ENCODE peak calls at places on chromosome 21, in five cellular contexts. One of them, this sample, is unnamed. For H3K27me3, the result is how much of the 10 kb centered on the place peaks cover.

GRCh38 chr21:45262616-45263015 is 25.1 kb downstream of the POFUT2 start:
- DNase-seq in ovary: peak
- DNase-seq in esophagus muscularis mucosa: peak
- DNase-seq in Peyer's patch: peak
- DNase-seq in sigmoid colon: no peak
- DNase-seq in this sample: no peak

GRCh38 chr21:22044431-22044830 is 1046.2 kb downstream of the NCAM2 start:
- DNase-seq in sigmoid colon: no peak
- DNase-seq in esophagus muscularis mucosa: no peak
- DNase-seq in ovary: no peak
- DNase-seq in Peyer's patch: no peak
- DNase-seq in this sample: no peak

GRCh38 chr21:46326110-46326703 is 2.3 kb downstream of the PCNT start:
- DNase-seq in sigmoid colon: no peak
- DNase-seq in Peyer's patch: no peak
- DNase-seq in esophagus muscularis mucosa: no peak
- DNase-seq in ovary: no peak
- DNase-seq in this sample: no peak

GRCh38 chr21:32666258-32666657 is 54.1 kb upstream of the CFAP298 start:
- DNase-seq in sigmoid colon: no peak
- DNase-seq in esophagus muscularis mucosa: no peak
- DNase-seq in ovary: no peak
- DNase-seq in Peyer's patch: no peak
- DNase-seq in this sample: no peak

GRCh38 chr21:44418108-44418875 is 37.0 kb upstream of the LRRC3 start:
- DNase-seq in esophagus muscularis mucosa: no peak
- DNase-seq in ovary: no peak
- DNase-seq in Peyer's patch: peak
- DNase-seq in sigmoid colon: peak
- DNase-seq in this sample: peak

GRCh38 chr21:42997053-42997452 is 22.7 kb downstream of the PKNOX1 start:
- DNase-seq in Peyer's patch: no peak
- DNase-seq in esophagus muscularis mucosa: no peak
- DNase-seq in ovary: peak
- DNase-seq in sigmoid colon: peak
- DNase-seq in this sample: no peak

GRCh38 chr21:46048926-46049889 is 48.7 kb upstream of the COL6A2 start:
- DNase-seq in sigmoid colon: peak
- DNase-seq in Peyer's patch: no peak
- DNase-seq in esophagus muscularis mucosa: peak
- DNase-seq in ovary: peak
- DNase-seq in this sample: no peak

GRCh38 chr21:20875741-20876140 is 122.5 kb upstream of the NCAM2 start:
- DNase-seq in Peyer's patch: no peak
- DNase-seq in ovary: no peak
- DNase-seq in esophagus muscularis mucosa: no peak
- DNase-seq in sigmoid colon: no peak
- DNase-seq in this sample: no peak

GRCh38 chr21:45405819-45406762 is 1.1 kb downstream of the COL18A1 start:
- DNase-seq in ovary: peak
- DNase-seq in sigmoid colon: peak
- DNase-seq in esophagus muscularis mucosa: no peak
- DNase-seq in Peyer's patch: no peak
- DNase-seq in this sample: peak

GRCh38 chr21:38965910-38966504 is 160.3 kb downstream of the ETS2 start:
- DNase-seq in ovary: peak
- DNase-seq in esophagus muscularis mucosa: no peak
- DNase-seq in Peyer's patch: peak
- DNase-seq in sigmoid colon: no peak
- DNase-seq in this sample: peak
- TF ChIP-seq POLR2A in ovary: no peak
- TF ChIP-seq POLR2A in esophagus muscularis mucosa: no peak
- TF ChIP-seq POLR2A in Peyer's patch: no peak
- TF ChIP-seq POLR2A in sigmoid colon: no peak
- TF ChIP-seq POLR2A in this sample: no peak

GRCh38 chr21:34177919-34178567 is 104.7 kb downstream of the MRPS6 start:
- DNase-seq in ovary: no peak
- DNase-seq in Peyer's patch: no peak
- DNase-seq in esophagus muscularis mucosa: no peak
- DNase-seq in sigmoid colon: peak
- DNase-seq in this sample: no peak

GRCh38 chr21:34181418-34181817 is 108.0 kb downstream of the MRPS6 start:
- DNase-seq in Peyer's patch: no peak
- DNase-seq in esophagus muscularis mucosa: no peak
- DNase-seq in ovary: no peak
- DNase-seq in sigmoid colon: peak
- DNase-seq in this sample: no peak

GRCh38 chr21:34176442-34176841 is 103.1 kb downstream of the MRPS6 start:
- DNase-seq in esophagus muscularis mucosa: no peak
- DNase-seq in ovary: no peak
- DNase-seq in sigmoid colon: peak
- DNase-seq in Peyer's patch: no peak
- DNase-seq in this sample: no peak

GRCh38 chr21:34180826-34181359 is 107.5 kb downstream of the MRPS6 start:
- DNase-seq in sigmoid colon: peak
- DNase-seq in Peyer's patch: no peak
- DNase-seq in esophagus muscularis mucosa: no peak
- DNase-seq in ovary: no peak
- DNase-seq in this sample: no peak

DNA sequence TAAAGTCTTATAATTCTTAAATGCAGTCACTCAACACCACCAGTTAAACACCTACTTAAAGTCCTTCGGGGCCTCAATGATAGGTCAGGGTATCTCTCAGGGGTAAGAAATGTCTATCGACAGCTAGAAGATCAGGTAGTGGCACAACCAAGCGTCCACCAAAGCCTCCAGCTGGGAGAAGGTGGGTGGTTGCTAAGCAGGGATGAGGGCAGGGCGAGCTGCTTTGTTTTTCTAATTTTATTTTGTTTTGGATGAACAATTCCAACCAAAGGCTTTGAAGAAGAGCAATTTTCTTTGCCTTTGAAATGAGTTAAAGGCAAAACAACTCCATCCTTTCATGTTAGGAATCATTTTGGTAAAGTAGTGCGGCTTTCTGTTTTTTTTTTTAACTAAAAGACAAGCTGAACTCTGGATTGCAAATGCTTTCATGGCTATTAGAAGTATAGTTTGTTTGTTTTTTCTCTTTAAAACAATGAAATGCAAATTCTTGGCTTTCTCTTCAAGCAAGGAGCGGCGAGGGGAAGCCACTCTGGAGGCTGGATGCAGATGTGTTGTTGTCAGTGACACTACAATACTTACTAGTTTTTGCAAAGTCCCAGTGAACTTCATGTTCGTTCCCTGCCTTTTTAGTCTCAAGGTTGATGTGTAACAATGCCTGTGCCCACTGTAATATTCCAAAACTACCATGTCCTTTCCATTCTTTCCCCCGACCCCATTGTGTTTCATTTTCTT is 106.0 kb downstream of the MRPS6 start:
- DNase-seq in sigmoid colon: peak
- DNase-seq in ovary: no peak
- DNase-seq in esophagus muscularis mucosa: no peak
- DNase-seq in Peyer's patch: no peak
- DNase-seq in this sample: no peak
- H3K27me3 ChIP-seq in sigmoid colon: under half
- H3K27me3 ChIP-seq in ovary: under half
- H3K27me3 ChIP-seq in esophagus muscularis mucosa: under half
- H3K27me3 ChIP-seq in Peyer's patch: under half
- H3K27me3 ChIP-seq in this sample: under half

GRCh38 chr21:35238119-35238518 is 189.0 kb upstream of the RUNX1 start:
- DNase-seq in Peyer's patch: no peak
- DNase-seq in ovary: no peak
- DNase-seq in esophagus muscularis mucosa: no peak
- DNase-seq in sigmoid colon: no peak
- DNase-seq in this sample: no peak

GRCh38 chr21:35237287-35237686 is 188.2 kb upstream of the RUNX1 start:
- DNase-seq in sigmoid colon: no peak
- DNase-seq in ovary: no peak
- DNase-seq in esophagus muscularis mucosa: no peak
- DNase-seq in Peyer's patch: no peak
- DNase-seq in this sample: no peak

GRCh38 chr21:35236090-35236489 is 187.0 kb upstream of the RUNX1 start:
- DNase-seq in sigmoid colon: no peak
- DNase-seq in esophagus muscularis mucosa: no peak
- DNase-seq in ovary: no peak
- DNase-seq in Peyer's patch: no peak
- DNase-seq in this sample: no peak

GRCh38 chr21:35232545-35233176 is 183.6 kb upstream of the RUNX1 start:
- DNase-seq in sigmoid colon: no peak
- DNase-seq in Peyer's patch: no peak
- DNase-seq in esophagus muscularis mucosa: no peak
- DNase-seq in ovary: peak
- DNase-seq in this sample: no peak

GRCh38 chr21:35234725-35235124 is 185.6 kb upstream of the RUNX1 start:
- DNase-seq in Peyer's patch: no peak
- DNase-seq in sigmoid colon: no peak
- DNase-seq in esophagus muscularis mucosa: no peak
- DNase-seq in ovary: no peak
- DNase-seq in this sample: no peak
- H3K4me3 ChIP-seq in Peyer's patch: no peak
- H3K4me3 ChIP-seq in sigmoid colon: no peak
- H3K4me3 ChIP-seq in esophagus muscularis mucosa: no peak
- H3K4me3 ChIP-seq in ovary: no peak
- H3K4me3 ChIP-seq in this sample: no peak

GRCh38 chr21:39387461-39388037 is 38.7 kb upstream of the HMGN1 start:
- DNase-seq in Peyer's patch: peak
- DNase-seq in sigmoid colon: peak
- DNase-seq in esophagus muscularis mucosa: peak
- DNase-seq in ovary: peak
- DNase-seq in this sample: peak
- TF ChIP-seq POLR2A in Peyer's patch: no peak
- TF ChIP-seq POLR2A in sigmoid colon: no peak
- TF ChIP-seq POLR2A in esophagus muscularis mucosa: no peak
- TF ChIP-seq POLR2A in ovary: no peak
- TF ChIP-seq POLR2A in this sample: no peak

GRCh38 chr21:38982096-38982495 is 176.4 kb downstream of the ETS2 start:
- DNase-seq in esophagus muscularis mucosa: no peak
- DNase-seq in ovary: no peak
- DNase-seq in Peyer's patch: no peak
- DNase-seq in sigmoid colon: no peak
- DNase-seq in this sample: no peak
- H3K27me3 ChIP-seq in esophagus muscularis mucosa: under half
- H3K27me3 ChIP-seq in ovary: under half
- H3K27me3 ChIP-seq in Peyer's patch: under half
- H3K27me3 ChIP-seq in sigmoid colon: under half
- H3K27me3 ChIP-seq in this sample: under half

DNA sequence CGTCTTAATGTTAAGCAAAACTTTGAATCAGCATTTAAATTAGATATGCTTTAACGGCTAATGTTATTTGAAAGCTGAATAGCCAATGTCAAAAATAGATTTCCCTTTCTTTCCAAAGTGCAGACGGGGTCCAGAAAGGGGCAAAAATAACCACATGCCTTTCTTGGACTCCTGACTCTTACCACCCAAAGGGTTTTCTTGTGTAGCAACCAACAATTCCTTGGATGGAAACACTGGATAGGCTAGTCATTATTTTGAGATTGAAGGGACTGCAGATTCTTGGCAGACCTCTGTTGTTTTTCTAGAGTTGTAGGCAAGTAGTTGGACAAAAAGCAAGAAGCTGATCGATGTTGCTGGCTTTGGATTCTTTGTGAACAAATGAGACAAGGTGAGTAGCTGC is 107.0 kb downstream of the MRPS6 start:
- DNase-seq in Peyer's patch: no peak
- DNase-seq in sigmoid colon: no peak
- DNase-seq in esophagus muscularis mucosa: no peak
- DNase-seq in ovary: no peak
- DNase-seq in this sample: no peak
- H3K4me3 ChIP-seq in Peyer's patch: no peak
- H3K4me3 ChIP-seq in sigmoid colon: no peak
- H3K4me3 ChIP-seq in esophagus muscularis mucosa: no peak
- H3K4me3 ChIP-seq in ovary: no peak
- H3K4me3 ChIP-seq in this sample: no peak

DNA sequence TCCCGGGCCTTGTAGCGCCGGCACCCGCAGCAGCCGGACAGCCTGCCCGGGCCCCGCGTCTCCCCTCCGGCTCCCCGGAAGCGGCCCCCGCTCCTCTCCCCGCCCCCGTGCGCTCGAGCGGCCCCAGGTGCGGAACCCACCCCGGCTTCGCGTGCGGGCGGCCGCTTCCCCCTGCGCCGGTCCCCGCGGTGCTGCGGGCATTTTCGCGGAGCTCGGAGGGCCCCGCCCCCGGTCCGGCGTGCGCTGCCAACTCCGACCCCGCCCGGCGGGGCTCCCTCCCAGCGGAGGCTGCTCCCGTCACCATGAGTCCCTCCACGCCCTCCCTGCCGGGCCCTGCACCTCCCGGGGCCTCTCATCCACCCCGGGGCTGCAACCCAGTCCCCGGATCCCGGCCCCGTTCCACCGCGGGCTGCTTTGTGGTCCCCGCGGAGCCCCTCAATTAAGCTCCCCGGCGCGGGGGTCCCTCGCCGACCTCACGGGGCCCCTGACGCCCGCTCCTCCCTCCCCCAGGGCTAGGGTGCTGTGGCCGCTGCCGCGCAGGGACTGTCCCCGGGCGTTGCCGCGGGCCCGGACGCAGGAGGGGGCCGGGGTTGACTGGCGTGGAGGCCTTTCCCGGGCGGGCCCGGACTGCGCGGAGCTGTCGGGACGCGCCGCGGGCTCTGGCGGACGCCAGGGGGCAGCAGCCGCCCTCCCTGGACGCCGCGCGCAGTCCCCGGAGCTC is 159.4 kb downstream of the RUNX1 start:
- DNase-seq in ovary: peak
- DNase-seq in esophagus muscularis mucosa: peak
- DNase-seq in Peyer's patch: peak
- DNase-seq in sigmoid colon: peak
- DNase-seq in this sample: peak
- TF ChIP-seq POLR2A in ovary: no peak
- TF ChIP-seq POLR2A in esophagus muscularis mucosa: no peak
- TF ChIP-seq POLR2A in Peyer's patch: no peak
- TF ChIP-seq POLR2A in sigmoid colon: no peak
- TF ChIP-seq POLR2A in this sample: peak

GRCh38 chr21:30674312-30674711 is 31.6 kb downstream of the KRTAP20-3 start:
- DNase-seq in esophagus muscularis mucosa: no peak
- DNase-seq in Peyer's patch: no peak
- DNase-seq in sigmoid colon: no peak
- DNase-seq in ovary: no peak
- DNase-seq in this sample: no peak

DNA sequence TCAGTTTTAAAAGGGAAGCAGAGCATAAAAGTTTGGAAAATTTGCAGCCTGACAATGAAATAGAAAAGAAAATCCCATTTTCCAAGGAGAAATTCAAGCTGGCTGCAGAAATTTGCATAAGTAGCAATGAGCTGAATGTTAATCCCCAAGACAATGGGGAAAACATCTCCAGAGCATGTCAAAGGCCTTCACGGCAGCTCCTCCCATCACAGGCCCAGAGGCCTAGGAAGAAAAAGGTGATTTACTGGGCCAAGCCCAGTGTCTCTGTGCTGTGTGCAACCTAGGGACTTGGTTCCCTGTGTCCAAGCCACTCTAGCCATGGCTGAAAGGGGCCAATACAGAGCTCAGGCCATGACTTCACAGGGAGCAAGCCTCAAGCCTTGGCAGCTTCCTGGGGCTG is 26.1 kb downstream of the KRTAP20-3 start:
- DNase-seq in esophagus muscularis mucosa: no peak
- DNase-seq in ovary: no peak
- DNase-seq in sigmoid colon: no peak
- DNase-seq in Peyer's patch: no peak
- DNase-seq in this sample: no peak
- H3K27me3 ChIP-seq in esophagus muscularis mucosa: under half
- H3K27me3 ChIP-seq in ovary: under half
- H3K27me3 ChIP-seq in sigmoid colon: under half
- H3K27me3 ChIP-seq in Peyer's patch: under half
- H3K27me3 ChIP-seq in this sample: under half